ENCODE peak calls at places on chromosomes 3 and 15, in four cellular contexts. G is CD4-positive, alpha-beta T cell; F is body of pancreas; A is stimulated activated CD4-positive, alpha-beta T cell treated with anti-CD3 and anti-CD28 coated beads, Interleukin-12 subunit alpha, Interleukin-12 subunit beta, amount 100 ng/mL, for 48 hours. M is an unnamed sample.

GRCh38 chr3:65851827-65852226 is 186.9 kb downstream of the MAGI1 start:
- DNase-seq in A (no peak), F (no peak), G (no peak), M (no peak)

GRCh38 chr15:77019476-77020331 is 24.8 kb downstream of the PSTPIP1 start:
- DNase-seq in F (no peak), A (no peak), G (no peak), M (no peak)

GRCh38 chr3:135329479-135329878 is 534.4 kb downstream of the EPHB1 start:
- DNase-seq in F (peak), A (no peak), G (no peak), M (no peak)

GRCh38 chr15:77208222-77208621 is 137.3 kb upstream of the TSPAN3 start:
- DNase-seq in G (no peak), F (no peak), A (no peak), M (no peak)

GRCh38 chr3:99962703-99963102 is 145.0 kb downstream of the CMSS1 start:
- DNase-seq in F (no peak), G (no peak), A (no peak), M (no peak)

GRCh38 chr3:160365872-160366522 is 33.0 kb downstream of the IFT80 start:
- DNase-seq in A (no peak), F (no peak), G (no peak), M (no peak)

GRCh38 chr15:70277556-70277955 is 179.8 kb upstream of the TLE3 start:
- DNase-seq in A (no peak), G (peak), F (no peak), M (no peak)

GRCh38 chr3:141941093-141941492 is 64.7 kb downstream of the ATP1B3 start:
- DNase-seq in A (no peak), G (no peak), F (no peak), M (no peak)

GRCh38 chr3:161171113-161171512 is 50.0 kb upstream of the NMD3 start:
- DNase-seq in G (no peak), A (no peak), F (peak), M (no peak)

GRCh38 chr3:123871946-123872345 is 12.2 kb downstream of the MYLK start:
- DNase-seq in F (no peak), G (no peak), A (no peak), M (no peak)

GRCh38 chr15:51004103-51004536 is 90.6 kb downstream of the TNFAIP8L3 start:
- DNase-seq in A (no peak), G (no peak), F (no peak), M (no peak)

GRCh38 chr3:23575697-23576096 is 230.1 kb upstream of the UBE2E1 start:
- DNase-seq in F (no peak), G (no peak), A (no peak), M (no peak)

GRCh38 chr3:84960581-84960980 is 1.8 kb downstream of the CADM2 start:
- DNase-seq in F (no peak), G (no peak), A (no peak), M (no peak)

GRCh38 chr3:193984378-193984777 is 151.6 kb upstream of the HES1 start:
- DNase-seq in A (no peak), G (no peak), F (no peak), M (no peak)